ENCODE peak calls at places on chromosomes 3 and 15, in eight cellular contexts. S is cardiac muscle cell, N is kidney, T is vagina, H is OCI-LY7, M is esophagus squamous epithelium, Q is GM23248, A is ovary. U is an unnamed sample.

GRCh38 chr3:14253022-14253761 is 74.6 kb downstream of the LSM3 start:
- DNase-seq in M (no peak), H (no peak), Q (peak), S (peak), N (no peak), A (peak), T (no peak), U (peak)

GRCh38 chr3:38582941-38583645 is 66.4 kb downstream of the SCN5A start:
- DNase-seq in N (no peak), M (no peak), T (peak), S (no peak), A (no peak), Q (no peak), H (no peak), U (peak)

GRCh38 chr3:35733276-35733675 is 94.0 kb downstream of the ARPP21 start:
- DNase-seq in A (no peak), M (no peak), H (no peak), Q (no peak), N (no peak), S (no peak), T (no peak), U (no peak)

GRCh38 chr15:58515807-58516206 is 84.0 kb downstream of the LIPC start:
- DNase-seq in S (no peak), N (no peak), M (no peak), A (no peak), T (no peak), H (peak), Q (no peak), U (no peak)

GRCh38 chr15:44286814-44287555 is 1.5 kb upstream of the GOLM2 start:
- DNase-seq in S (peak), Q (peak), H (peak), T (no peak), M (no peak), N (no peak), A (peak), U (no peak)

GRCh38 chr3:171230857-171231256 is 204.3 kb upstream of the SLC2A2 start:
- DNase-seq in M (no peak), N (no peak), T (no peak), S (peak), H (no peak), Q (no peak), A (no peak), U (no peak)

GRCh38 chr3:168026764-168027163 is 69.0 kb downstream of the GOLIM4 start:
- DNase-seq in Q (no peak), H (no peak), S (no peak), M (no peak), N (no peak), T (no peak), A (no peak), U (no peak)

GRCh38 chr3:72241525-72241924 is 456.6 kb upstream of the PROK2 start:
- DNase-seq in M (no peak), A (no peak), T (no peak), N (no peak), H (peak), S (no peak), Q (no peak), U (no peak)

GRCh38 chr3:61177450-61177849 is 73.8 kb downstream of the FHIT start:
- DNase-seq in M (no peak), H (no peak), N (no peak), T (no peak), A (no peak), S (no peak), Q (no peak), U (no peak)

GRCh38 chr3:170524072-170524471 is 61.8 kb downstream of the SLC7A14 start:
- DNase-seq in M (no peak), N (no peak), A (no peak), Q (no peak), T (no peak), S (peak), H (no peak), U (no peak)

GRCh38 chr3:61821823-61822251 is 260.5 kb downstream of the PTPRG start:
- DNase-seq in A (no peak), S (peak), Q (peak), N (no peak), H (no peak), T (no peak), M (no peak), U (no peak)

GRCh38 chr3:33911525-33912322 is 113.3 kb downstream of the PDCD6IP start:
- DNase-seq in Q (peak), T (no peak), M (no peak), A (no peak), S (peak), N (no peak), H (no peak), U (no peak)

GRCh38 chr15:62972814-62973213 is 69.7 kb upstream of the TPM1 start:
- DNase-seq in H (no peak), N (no peak), S (peak), A (no peak), Q (peak), M (no peak), T (no peak), U (no peak)

GRCh38 chr3:51681453-51681852 is 10.4 kb downstream of the TEX264 start:
- DNase-seq in M (no peak), N (peak), Q (peak), T (no peak), S (peak), A (no peak), H (peak), U (peak)

GRCh38 chr3:141960731-141961130 is 84.3 kb downstream of the ATP1B3 start:
- DNase-seq in T (no peak), M (no peak), N (no peak), H (no peak), S (peak), Q (peak), A (no peak), U (no peak)

GRCh38 chr3:48688737-48689075 is 3.0 kb upstream of the NCKIPSD start:
- DNase-seq in T (no peak), N (no peak), A (no peak), S (no peak), Q (no peak), M (no peak), H (no peak), U (no peak)

GRCh38 chr3:64796597-64796996 is 108.8 kb upstream of the ADAMTS9 start:
- DNase-seq in S (peak), A (no peak), H (no peak), N (no peak), T (no peak), Q (no peak), M (no peak), U (no peak)

GRCh38 chr15:95162967-95163531 is 931.7 kb downstream of the MCTP2 start:
- DNase-seq in A (no peak), H (no peak), N (no peak), M (no peak), Q (peak), S (peak), T (no peak), U (no peak)

GRCh38 chr3:32577621-32578556 is 7.2 kb upstream of the DYNC1LI1 start:
- DNase-seq in A (no peak), Q (peak), S (peak), M (no peak), H (peak), T (no peak), N (no peak), U (no peak)

GRCh38 chr3:158709666-158710083 is 22.6 kb downstream of the RARRES1 start:
- DNase-seq in A (no peak), N (no peak), H (no peak), M (no peak), Q (peak), S (peak), T (no peak), U (no peak)

GRCh38 chr15:59994855-59995557 is 9.1 kb upstream of the FOXB1 start:
- DNase-seq in A (no peak), M (no peak), N (no peak), S (no peak), Q (no peak), H (no peak), T (no peak), U (no peak)

GRCh38 chr3:16372362-16373269 is 107.6 kb downstream of the OXNAD1 start:
- DNase-seq in M (no peak), N (no peak), S (peak), A (no peak), T (no peak), Q (peak), H (peak), U (no peak)

GRCh38 chr15:89647191-89647851 is 7.9 kb downstream of the KIF7 start:
- DNase-seq in T (no peak), A (peak), H (peak), Q (peak), N (peak), S (peak), M (no peak), U (peak)

GRCh38 chr3:242986-243706 is 46.6 kb downstream of the CHL1 start:
- DNase-seq in T (no peak), H (no peak), Q (peak), M (no peak), S (no peak), N (no peak), A (no peak), U (no peak)

GRCh38 chr3:66393486-66394260 is 107.1 kb downstream of the LRIG1 start:
- DNase-seq in Q (peak), N (no peak), T (no peak), H (peak), A (no peak), S (peak), M (no peak), U (no peak)

GRCh38 chr3:159059395-159059794 is 257.5 kb downstream of the MFSD1 start:
- DNase-seq in M (no peak), H (no peak), Q (no peak), S (no peak), A (no peak), T (no peak), N (no peak), U (no peak)

GRCh38 chr3:33980252-33980651 is 181.8 kb downstream of the PDCD6IP start:
- DNase-seq in S (peak), H (peak), T (no peak), M (no peak), A (no peak), N (no peak), Q (peak), U (no peak)

GRCh38 chr3:113556556-113557335 is 24.4 kb downstream of the SIDT1 start:
- DNase-seq in T (no peak), S (no peak), Q (no peak), N (no peak), M (no peak), A (no peak), H (no peak), U (peak)

GRCh38 chr3:188007897-188008296 is 146.1 kb upstream of the LPP start:
- DNase-seq in H (no peak), T (no peak), S (no peak), Q (no peak), N (no peak), A (no peak), M (no peak), U (no peak)

DNA sequence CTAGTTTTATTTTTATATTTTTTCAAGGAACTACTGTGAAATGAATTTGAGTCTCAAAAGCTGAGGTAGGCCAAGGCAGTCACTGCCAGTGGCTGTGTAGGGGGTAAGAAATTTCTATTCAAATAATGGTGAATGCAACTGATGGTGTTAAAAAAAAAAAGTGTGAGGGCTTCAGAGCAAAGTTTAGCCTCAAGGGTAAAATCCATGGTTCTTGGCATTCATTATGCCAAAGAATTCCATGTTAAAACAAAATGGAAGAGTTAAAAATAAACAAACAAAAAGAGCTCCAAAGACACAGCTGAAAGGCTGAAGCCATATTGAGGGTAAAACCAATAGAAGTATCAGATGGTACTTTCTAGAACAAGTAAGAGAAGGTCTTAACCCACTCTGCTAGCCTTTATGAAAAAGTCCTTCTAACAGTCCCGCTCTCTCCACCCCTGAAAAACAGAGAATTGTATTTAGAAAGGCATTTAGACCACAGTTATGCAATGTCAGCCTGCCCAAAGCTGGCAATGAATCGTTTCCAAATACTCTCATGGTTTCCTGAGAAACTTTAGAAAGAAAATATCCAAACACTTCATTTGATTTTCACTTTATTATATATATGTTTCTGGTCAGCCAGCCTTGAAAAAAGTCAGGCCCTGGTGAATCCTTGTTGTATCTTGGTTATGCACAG is 158.4 kb upstream of the GMNC start:
- DNase-seq in N (no peak), S (no peak), Q (peak), H (no peak), T (no peak), A (no peak), M (no peak), U (no peak)
- H3K27ac ChIP-seq in N (no peak), S (no peak), Q (no peak), H (no peak), T (no peak), A (no peak), M (no peak), U (no peak)

DNA sequence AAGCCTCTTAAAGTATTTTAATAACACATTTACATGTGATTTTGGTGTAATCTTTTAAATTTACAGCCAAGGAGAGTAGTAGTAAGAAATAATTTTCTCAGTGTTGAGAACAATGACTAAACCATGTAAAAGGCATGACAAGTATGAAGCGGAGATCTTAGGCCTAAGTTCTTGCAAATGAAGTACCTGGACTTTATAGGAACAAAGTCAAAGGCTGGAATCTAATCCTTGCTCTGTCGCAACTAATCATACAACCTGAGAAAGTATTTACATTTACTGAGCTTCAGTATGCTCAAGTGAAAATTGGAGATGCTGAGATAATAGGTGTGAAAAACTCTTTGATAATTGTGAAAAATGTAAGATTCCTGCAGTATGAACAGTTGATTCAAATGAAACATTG is 86.4 kb upstream of the VGLL3 start:
- DNase-seq in Q (no peak), N (no peak), M (no peak), S (no peak), T (no peak), A (no peak), H (no peak), U (no peak)
- H3K27ac ChIP-seq in Q (peak), N (no peak), M (no peak), S (no peak), T (no peak), A (no peak), H (no peak), U (no peak)

DNA sequence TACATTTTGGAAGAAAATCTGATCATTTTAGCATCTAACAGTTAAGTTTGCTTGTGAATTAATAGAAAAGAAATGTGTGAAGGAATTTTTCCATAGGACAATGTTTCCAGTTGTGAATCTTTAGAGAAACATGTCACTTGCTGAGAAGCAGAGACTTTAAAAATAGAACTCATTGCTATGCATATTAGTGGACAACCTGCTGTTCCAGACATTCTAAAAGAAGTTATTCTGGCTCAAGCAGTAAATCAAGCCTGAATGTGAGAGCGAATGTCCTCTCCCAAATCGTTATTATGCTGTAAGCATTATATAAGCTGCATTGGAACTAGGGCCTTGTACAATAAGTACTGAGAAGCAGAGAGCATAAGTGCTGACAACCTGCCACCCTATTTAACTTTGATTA is 990.9 kb downstream of the PLOD2 start:
- DNase-seq in N (no peak), Q (no peak), S (no peak), T (no peak), H (no peak), M (no peak), A (no peak), U (no peak)
- H3K27ac ChIP-seq in N (no peak), Q (no peak), S (peak), T (no peak), H (no peak), M (no peak), A (no peak), U (no peak)

DNA sequence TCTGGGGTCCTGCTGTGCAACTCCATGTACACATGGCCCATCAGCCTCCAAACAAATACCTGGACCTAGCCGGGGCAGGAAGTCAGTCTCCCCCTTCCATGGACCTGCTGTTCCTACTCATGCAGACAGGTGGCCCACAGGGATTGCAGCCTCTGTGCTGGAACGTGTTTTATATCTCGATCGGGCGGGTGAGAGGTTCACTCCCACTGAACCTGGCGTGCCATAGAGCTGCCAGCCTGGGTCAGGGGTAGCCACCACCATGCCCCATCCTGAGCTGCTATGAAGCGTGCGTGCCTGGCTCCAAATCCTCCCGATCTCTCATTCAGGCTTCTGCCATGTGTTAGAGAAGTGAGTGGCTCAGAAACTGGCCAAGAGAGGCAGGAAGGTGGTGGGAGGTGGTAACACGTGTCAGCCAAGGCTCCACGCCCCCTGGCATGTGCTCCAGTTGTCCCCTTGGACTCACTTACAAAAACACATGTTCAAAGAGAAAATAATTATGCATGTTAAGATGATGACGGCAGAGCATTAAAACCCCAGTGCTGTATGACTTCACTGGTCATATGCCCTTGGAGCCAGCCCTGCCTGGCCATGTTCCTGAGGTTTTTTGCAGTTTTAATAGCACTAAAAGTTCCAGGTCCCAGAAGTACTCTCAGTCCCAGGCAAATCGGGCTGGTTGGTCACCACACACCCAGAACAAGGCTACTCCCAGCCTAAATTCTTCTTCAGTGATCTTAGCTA is 30.6 kb downstream of the CTSH start:
- DNase-seq in A (peak), T (peak), Q (peak), H (no peak), M (no peak), N (no peak), S (no peak), U (no peak)
- H3K27ac ChIP-seq in A (peak), T (peak), Q (peak), H (no peak), M (no peak), N (peak), S (no peak), U (peak)

DNA sequence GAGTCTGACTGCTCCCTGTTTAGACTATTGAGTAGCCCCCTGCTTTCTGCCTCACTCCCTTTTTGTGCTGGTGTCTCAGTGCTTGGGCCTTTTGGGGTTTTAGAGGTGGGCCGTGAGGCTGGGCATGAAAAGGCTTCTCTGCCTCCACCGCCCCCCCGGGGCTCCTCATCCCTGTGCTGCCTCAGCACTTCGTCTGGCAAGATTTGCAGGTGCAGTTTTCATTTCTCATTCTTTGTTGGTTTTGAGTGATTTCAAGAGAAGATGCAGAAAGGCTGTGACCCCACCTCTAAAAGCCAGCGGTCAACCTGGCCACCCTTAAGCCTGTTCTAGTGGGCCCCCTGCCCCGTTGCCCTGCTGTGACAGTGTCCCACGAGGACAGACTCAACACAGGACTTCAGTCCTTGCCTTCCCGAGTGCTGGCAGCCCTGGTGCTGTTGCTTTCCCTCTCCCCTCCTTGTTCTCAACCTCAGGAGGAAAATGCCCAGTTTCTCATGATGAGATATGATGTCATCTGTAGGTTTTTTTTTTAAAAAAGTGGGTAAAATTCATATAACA is 38.0 kb downstream of the APBA2 start:
- DNase-seq in Q (no peak), A (no peak), N (peak), M (no peak), H (no peak), T (no peak), S (no peak), U (no peak)
- H3K27ac ChIP-seq in Q (no peak), A (no peak), N (no peak), M (no peak), H (no peak), T (no peak), S (no peak), U (no peak)

GRCh38 chr3:178325330-178325729 is 210.9 kb upstream of the KCNMB2 start:
- DNase-seq in A (no peak), M (no peak), Q (peak), T (no peak), S (peak), N (no peak), H (no peak), U (no peak)
- H3K27ac ChIP-seq in A (no peak), M (no peak), Q (no peak), T (no peak), S (no peak), N (no peak), H (no peak), U (no peak)

DNA sequence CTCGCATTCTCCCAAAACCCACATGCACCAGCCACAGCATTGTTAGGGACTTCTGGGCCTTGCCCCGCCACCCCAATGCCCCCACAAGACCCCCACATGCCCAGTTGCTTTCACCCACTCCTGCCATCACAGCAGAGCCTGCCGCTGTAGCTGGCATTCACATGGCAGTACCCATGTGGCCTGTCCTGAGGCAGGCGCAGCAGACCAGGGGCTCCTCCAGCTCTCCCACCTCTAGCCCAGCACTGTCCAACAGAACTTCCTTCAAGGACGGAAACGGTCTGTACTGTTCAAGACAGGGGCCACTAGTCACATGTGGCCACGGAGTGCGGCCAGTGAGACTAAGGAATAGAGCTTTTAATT is 32.5 kb downstream of the ANP32A start:
- DNase-seq in Q (no peak), M (no peak), H (no peak), S (no peak), N (no peak), T (no peak), A (no peak), U (no peak)
- H3K27ac ChIP-seq in Q (no peak), M (peak), H (no peak), S (peak), N (no peak), T (no peak), A (no peak), U (no peak)